ENCODE peak calls at places on chromosome 4, in four cellular contexts. Y is CD8-positive, alpha-beta T cell; C is IMR-90; X is tibial nerve. F is an unnamed sample.

GRCh38 chr4:31995943-31996901 is 1276.1 kb downstream of the PCDH7 start:
- DNase-seq in Y (no peak), C (no peak), X (no peak), F (no peak)

GRCh38 chr4:87097075-87097474 is 123.3 kb downstream of the KLHL8 start:
- DNase-seq in Y (no peak), C (no peak), X (no peak), F (no peak)

GRCh38 chr4:141457653-141458052 is 178.7 kb upstream of the IL15 start:
- DNase-seq in Y (no peak), C (no peak), X (no peak), F (no peak)

GRCh38 chr4:38119663-38120374 is 159.6 kb downstream of the PTTG2 start:
- DNase-seq in Y (no peak), C (peak), X (no peak), F (no peak)

GRCh38 chr4:8051644-8052043 is 107.0 kb downstream of the ABLIM2 start:
- DNase-seq in Y (no peak), C (no peak), X (no peak), F (no peak)

GRCh38 chr4:20506827-20507226 is 193.4 kb upstream of the PACRGL start:
- DNase-seq in Y (no peak), C (peak), X (no peak), F (peak)

GRCh38 chr4:138241281-138242075 is 671 bp downstream of the SLC7A11 start:
- DNase-seq in Y (no peak), C (peak), X (no peak), F (no peak)

GRCh38 chr4:182938213-182938645 is 21.0 kb upstream of the DCTD start:
- DNase-seq in Y (peak), C (peak), X (peak), F (no peak)

GRCh38 chr4:12791536-12791935 is 692.6 kb downstream of the RAB28 start:
- DNase-seq in Y (no peak), C (no peak), X (no peak), F (no peak)

GRCh38 chr4:73053974-73054480 is 15.5 kb downstream of the COX18 start:
- DNase-seq in Y (no peak), C (peak), X (no peak), F (no peak)

GRCh38 chr4:8919651-8920288 is 48.1 kb upstream of the HMX1 start:
- DNase-seq in Y (peak), C (no peak), X (no peak), F (no peak)

GRCh38 chr4:89290727-89291126 is 16.9 kb downstream of the GPRIN3 start:
- DNase-seq in Y (no peak), C (no peak), X (no peak), F (no peak)

GRCh38 chr4:159070742-159071141 is 32.1 kb upstream of the RAPGEF2 start:
- DNase-seq in Y (no peak), C (peak), X (peak), F (no peak)

GRCh38 chr4:8614365-8615193 is 22.0 kb downstream of the CPZ start:
- DNase-seq in Y (no peak), C (no peak), X (no peak), F (no peak)

GRCh38 chr4:170004656-170005250 is 21.4 kb downstream of the MFAP3L start:
- DNase-seq in Y (no peak), C (no peak), X (no peak), F (no peak)

GRCh38 chr4:91325495-91325894 is 978.3 kb upstream of the GRID2 start:
- DNase-seq in Y (no peak), C (no peak), X (peak), F (no peak)

GRCh38 chr4:183098080-183098722 is 856 bp upstream of the WWC2 start:
- DNase-seq in Y (peak), C (peak), X (peak), F (no peak)

GRCh38 chr4:54473077-54473545 is 184.6 kb upstream of the KIT start:
- DNase-seq in Y (no peak), C (peak), X (no peak), F (no peak)

GRCh38 chr4:129603241-129603931 is 507.4 kb downstream of the C4orf33 start:
- DNase-seq in Y (no peak), C (no peak), X (no peak), F (no peak)

GRCh38 chr4:177699365-177700213 is 257.4 kb upstream of the AGA start:
- DNase-seq in Y (no peak), C (peak), X (no peak), F (no peak)

GRCh38 chr4:143286733-143287570 is 49.7 kb upstream of the GAB1 start:
- DNase-seq in Y (no peak), C (peak), X (no peak), F (peak)

GRCh38 chr4:100985576-100985975 is 361.8 kb downstream of the PPP3CA start:
- DNase-seq in Y (no peak), C (no peak), X (no peak), F (no peak)

GRCh38 chr4:16684083-16684482 is 214.4 kb downstream of the LDB2 start:
- DNase-seq in Y (no peak), C (peak), X (no peak), F (peak)

GRCh38 chr4:182010876-182011275 is 232.3 kb upstream of the TENM3 start:
- DNase-seq in Y (no peak), C (peak), X (no peak), F (peak)

GRCh38 chr4:32775049-32775448 is 2054.9 kb downstream of the PCDH7 start:
- DNase-seq in Y (no peak), C (no peak), X (no peak), F (no peak)

GRCh38 chr4:140070369-140070768 is 83.6 kb downstream of the MAML3 start:
- DNase-seq in Y (no peak), C (no peak), X (no peak), F (no peak)

GRCh38 chr4:159269956-159270355 is 167.1 kb downstream of the RAPGEF2 start:
- DNase-seq in Y (no peak), C (no peak), X (no peak), F (no peak)

GRCh38 chr4:41661447-41662076 is 87.0 kb downstream of the PHOX2B start:
- DNase-seq in Y (no peak), C (peak), X (peak), F (no peak)

GRCh38 chr4:122152699-122153328 is 683 bp downstream of the BLTP1 start:
- DNase-seq in Y (peak), C (peak), X (peak), F (no peak)

GRCh38 chr4:43133566-43133965 is 241.1 kb downstream of the GRXCR1 start:
- DNase-seq in Y (no peak), C (no peak), X (no peak), F (no peak)

GRCh38 chr4:109673303-109673702 is 29.9 kb downstream of the CASP6 start:
- DNase-seq in Y (no peak), C (no peak), X (no peak), F (no peak)

GRCh38 chr4:125765936-125766335 is 451.2 kb downstream of the FAT4 start:
- DNase-seq in Y (no peak), C (peak), X (no peak), F (no peak)

GRCh38 chr4:40718571-40718970 is 31.2 kb upstream of the NSUN7 start:
- DNase-seq in Y (no peak), C (no peak), X (no peak), F (no peak)

GRCh38 chr4:152928286-152928685 is 7.8 kb upstream of the FHDC1 start:
- DNase-seq in Y (no peak), C (no peak), X (no peak), F (no peak)

GRCh38 chr4:165379662-165380061 is 854 bp downstream of the CPE start:
- DNase-seq in Y (no peak), C (no peak), X (no peak), F (no peak)

GRCh38 chr4:148982200-148982599 is 540.0 kb upstream of the NR3C2 start:
- DNase-seq in Y (no peak), C (no peak), X (no peak), F (no peak)
- H3K4me3 ChIP-seq in Y (no peak), C (no peak), X (no peak), F (no peak)

GRCh38 chr4:53365121-53365485 is 758 bp downstream of the SCFD2 start:
- DNase-seq in Y (no peak), C (peak), X (no peak), F (no peak)
- TF ChIP-seq CTCF in Y (no peak), C (no peak), X (no peak), F (no peak)

DNA sequence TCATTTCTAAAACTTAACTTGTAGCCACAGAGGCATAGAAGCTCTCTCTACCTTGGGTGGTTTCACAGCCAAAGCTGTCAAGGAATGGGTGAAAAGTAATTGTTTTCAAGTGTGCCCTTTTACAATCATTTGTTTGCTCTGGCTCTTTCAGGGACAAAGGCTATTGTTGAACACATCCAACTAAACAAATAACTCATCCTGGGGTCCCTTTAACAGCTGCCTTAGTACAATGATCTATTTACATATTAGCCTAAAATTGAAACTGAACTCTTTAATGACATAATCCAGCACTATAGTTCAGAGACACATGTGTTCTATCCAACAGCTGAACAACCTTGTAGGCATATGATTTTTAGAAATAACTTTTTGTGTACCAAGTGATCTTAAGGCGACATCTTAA is 3.7 kb downstream of the HHIP start:
- DNase-seq in Y (no peak), C (no peak), X (no peak), F (no peak)
- H3K4me3 ChIP-seq in Y (no peak), C (no peak), X (no peak), F (no peak)

GRCh38 chr4:61202100-61202637 is 2.0 kb downstream of the ADGRL3 start:
- DNase-seq in Y (no peak), C (no peak), X (no peak), F (no peak)
- TF ChIP-seq CTCF in Y (no peak), C (no peak), X (no peak), F (no peak)

GRCh38 chr4:185883591-185883990 is 71.6 kb upstream of the SORBS2 start:
- DNase-seq in Y (no peak), C (no peak), X (no peak), F (no peak)

GRCh38 chr4:185878633-185879032 is 66.6 kb upstream of the SORBS2 start:
- DNase-seq in Y (no peak), C (no peak), X (no peak), F (no peak)

GRCh38 chr4:185879666-185880312 is 67.8 kb upstream of the SORBS2 start:
- DNase-seq in Y (no peak), C (no peak), X (no peak), F (no peak)

GRCh38 chr4:185880571-185880970 is 68.6 kb upstream of the SORBS2 start:
- DNase-seq in Y (no peak), C (no peak), X (no peak), F (no peak)

GRCh38 chr4:185881427-185881826 is 69.4 kb upstream of the SORBS2 start:
- DNase-seq in Y (no peak), C (no peak), X (no peak), F (no peak)
- H3K4me3 ChIP-seq in Y (no peak), C (no peak), X (no peak), F (no peak)